ENCODE peak calls at places on chromosomes 11 and 22, in seven cellular contexts. E is WERI-Rb-1, O is AG04449, W is ascending aorta, P is tibial artery, X is A549, A is IMR-90. G is an unnamed sample.
A peak's percentile ranks its signal among the peaks of the same experiment; 100 is the strongest.

GRCh38 chr11:90330632-90331031 is 107.8 kb upstream of the CHORDC1 start:
- DNase-seq in E (no peak), O (no peak), W (no peak), P (no peak), X (no peak), A (no peak), G (no peak)

GRCh38 chr22:20523118-20523983 is 15.9 kb downstream of the MED15 start:
- DNase-seq in E (no peak), O (no peak), W (no peak), P (no peak), X (no peak), A (peak; percentile 59), G (peak; percentile 95)

GRCh38 chr11:4454031-4454430 is 4.9 kb downstream of the OR52K2 start:
- DNase-seq in E (no peak), O (no peak), W (no peak), P (no peak), X (no peak), A (no peak), G (no peak)

GRCh38 chr11:93444671-93445073 is 98.5 kb downstream of the SMCO4 start:
- DNase-seq in E (peak; percentile 14), O (no peak), W (no peak), P (no peak), X (no peak), A (peak; percentile 2), G (no peak)

GRCh38 chr11:92225206-92225562 is 566 bp downstream of the FAT3 start:
- DNase-seq in E (peak; percentile 15), O (no peak), W (no peak), P (peak; percentile 66), X (no peak), A (no peak), G (no peak)

GRCh38 chr11:130025371-130025770 is 22.7 kb upstream of the PRDM10 start:
- DNase-seq in E (no peak), O (no peak), W (no peak), P (no peak), X (no peak), A (no peak), G (no peak)

GRCh38 chr11:15194671-15195415 is 80.1 kb downstream of the INSC start:
- DNase-seq in E (no peak), O (no peak), W (no peak), P (no peak), X (no peak), A (peak; percentile 82), G (no peak)

GRCh38 chr11:84687433-84687832 is 939.7 kb downstream of the DLG2 start:
- DNase-seq in E (no peak), O (no peak), W (no peak), P (no peak), X (no peak), A (no peak), G (no peak)

GRCh38 chr11:134027671-134028070 is 41.2 kb upstream of the JAM3 start:
- DNase-seq in E (no peak), O (no peak), W (no peak), P (no peak), X (no peak), A (no peak), G (no peak)

GRCh38 chr22:20899827-20900423 is 17.3 kb upstream of the CRKL start:
- DNase-seq in E (no peak), O (no peak), W (no peak), P (no peak), X (no peak), A (no peak), G (no peak)

DNA sequence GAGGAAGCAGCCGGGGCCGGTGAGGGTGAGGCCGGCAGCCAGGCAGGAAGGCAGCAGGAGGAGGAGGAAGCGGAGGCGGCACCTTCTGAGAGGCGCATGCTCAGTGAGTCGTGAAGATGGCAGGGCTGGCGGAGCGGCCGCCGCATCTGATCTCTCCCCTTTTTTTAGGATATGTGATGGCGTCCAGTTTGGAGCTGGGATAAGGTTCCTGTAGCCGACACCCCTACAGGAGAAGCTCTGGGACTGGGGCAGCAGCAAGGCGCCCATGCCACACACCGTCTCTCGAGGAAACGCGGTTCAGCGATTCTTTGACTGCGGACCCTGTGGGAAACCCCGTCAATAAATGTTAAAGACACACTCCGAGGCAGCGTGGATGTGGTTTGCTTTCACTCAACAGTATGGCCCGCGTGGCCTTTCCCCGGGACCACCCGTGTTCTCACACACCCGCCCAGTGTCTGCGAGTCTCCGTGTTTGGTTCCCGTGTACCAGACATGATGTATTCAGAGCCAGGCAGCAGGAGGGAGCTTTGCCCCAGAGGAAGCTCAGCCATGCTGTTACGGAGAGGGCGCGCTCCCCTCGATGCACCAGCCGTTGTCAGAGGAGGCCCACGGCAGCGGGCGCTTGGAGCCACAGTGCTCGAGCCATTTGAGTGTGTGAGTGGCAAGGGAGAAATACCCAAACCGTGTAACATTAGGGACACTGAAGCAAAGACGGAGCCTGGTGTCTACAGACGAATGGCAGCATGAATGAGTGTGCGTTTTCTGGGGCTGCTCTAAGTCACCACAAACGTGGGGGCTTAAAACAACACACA is 27.7 kb upstream of the PARVB start:
- DNase-seq in E (no peak), O (no peak), W (peak; percentile 76), P (peak; percentile 72), X (no peak), A (no peak), G (no peak)
- H3K4me3 ChIP-seq in E (no peak overlapping the region), O (no peak overlapping the region), W (no peak overlapping the region), P (peak overlapping the region; percentile 8), X (no peak overlapping the region), A (no peak overlapping the region), G (no peak overlapping the region)

GRCh38 chr11:66258473-66258893 is 10.0 kb upstream of the RAB1B start:
- DNase-seq in E (no peak), O (no peak), W (no peak), P (no peak), X (no peak), A (no peak), G (no peak)
- TF ChIP-seq CTCF in E (no peak), O (no peak), W (no peak), P (no peak), X (no peak), A (no peak), G (no peak)

DNA sequence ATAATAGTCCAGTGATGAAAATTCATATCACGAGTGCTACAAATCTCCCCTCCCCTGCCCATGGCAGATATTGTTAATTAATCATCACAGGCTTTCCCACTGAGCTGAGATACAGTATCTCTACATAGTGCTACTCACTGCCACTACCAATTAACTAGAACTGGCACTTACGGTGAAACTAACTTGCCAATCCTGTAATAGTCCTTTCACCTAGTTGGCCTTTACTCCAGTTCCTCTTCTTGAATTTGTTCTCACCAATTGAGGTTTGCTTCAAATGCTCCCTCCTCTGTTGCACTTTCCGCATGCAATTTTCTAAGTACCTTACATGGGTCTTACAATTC is 11.9 kb upstream of the PRRG4 start:
- DNase-seq in E (no peak), O (no peak), W (no peak), P (no peak), X (no peak), A (no peak), G (no peak)
- H3K4me3 ChIP-seq in E (no peak overlapping the region), O (no peak overlapping the region), W (no peak overlapping the region), P (no peak overlapping the region), X (no peak overlapping the region), A (no peak overlapping the region), G (no peak overlapping the region)

GRCh38 chr11:9570313-9570712 is 3.2 kb upstream of the WEE1 start:
- DNase-seq in E (no peak), O (no peak), W (no peak), P (no peak), X (no peak), A (no peak), G (no peak)
- TF ChIP-seq CTCF in E (no peak), O (no peak), W (no peak), P (no peak), X (no peak), A (no peak), G (no peak)

GRCh38 chr11:69644071-69644961 is 3.4 kb downstream of the CCND1 start:
- DNase-seq in E (peak; percentile 90), O (peak; percentile 63), W (peak; percentile 76), P (peak; percentile 94), X (peak; percentile 28), A (peak; percentile 92), G (peak; percentile 89)
- H3K4me3 ChIP-seq in E (peak overlapping the region; percentile 62), O (peak overlapping the region; percentile 99), W (peak overlapping the region; percentile 88), P (no peak overlapping the region), X (peak overlapping the region; percentile 91), A (peak overlapping the region; percentile 98), G (peak overlapping the region; percentile 45)

GRCh38 chr11:78532991-78533861 is 41.4 kb downstream of the NARS2 start:
- DNase-seq in E (no peak), O (no peak), W (no peak), P (no peak), X (no peak), A (no peak), G (no peak)
- TF ChIP-seq CTCF in E (no peak), O (no peak), W (no peak), P (no peak), X (no peak), A (no peak), G (no peak)

GRCh38 chr11:131910491-131911387 is 540.3 kb downstream of the NTM start:
- DNase-seq in E (peak; percentile 29), O (no peak), W (no peak), P (no peak), X (no peak), A (peak; percentile 43), G (peak; percentile 54)
- H3K4me3 ChIP-seq in E (peak overlapping the region; percentile 34), O (peak overlapping the region; percentile 82), W (peak overlapping the region; percentile 48), P (peak overlapping the region; percentile 34), X (no peak overlapping the region), A (peak overlapping the region; percentile 72), G (peak overlapping the region; percentile 84)

GRCh38 chr11:86184728-86185127 is 59.8 kb upstream of the EED start:
- DNase-seq in E (no peak), O (no peak), W (no peak), P (no peak), X (no peak), A (no peak), G (no peak)
- TF ChIP-seq CTCF in E (no peak), O (no peak), W (no peak), P (no peak), X (no peak), A (no peak), G (no peak)

GRCh38 chr22:49983148-49984042 is 22.8 kb downstream of the PIM3 start:
- DNase-seq in E (no peak), O (no peak), W (peak; percentile 53), P (peak; percentile 64), X (no peak), A (no peak), G (no peak)
- H3K4me3 ChIP-seq in E (no peak overlapping the region), O (no peak overlapping the region), W (peak overlapping the region; percentile 24), P (no peak overlapping the region), X (peak overlapping the region; percentile 29), A (peak overlapping the region; percentile 12), G (no peak overlapping the region)